ENCODE peak calls at places on chromosomes 3 and 15, in six cellular contexts. I is sigmoid colon, J is kidney epithelial cell, V is fibroblast of mammary gland, B is colonic mucosa, U is transverse colon. L is an unnamed sample.

GRCh38 chr15:31338318-31338878 is 11.8 kb downstream of the KLF13 start:
- DNase-seq in I (peak), B (no peak), U (no peak), J (no peak), V (no peak), L (no peak)

GRCh38 chr3:25429960-25430941 is 2.2 kb downstream of the RARB start:
- DNase-seq in V (no peak), I (no peak), B (no peak), U (no peak), J (no peak), L (no peak)

GRCh38 chr15:71296032-71296686 is 180.9 kb downstream of the THSD4 start:
- DNase-seq in J (peak), I (no peak), U (peak), B (peak), V (peak), L (no peak)

GRCh38 chr15:89332446-89332845 is 2.2 kb downstream of the POLG start:
- DNase-seq in U (no peak), J (no peak), V (peak), B (no peak), I (no peak), L (no peak)

GRCh38 chr3:176430244-176430893 is 766.9 kb downstream of the TBL1XR1 start:
- DNase-seq in I (no peak), B (no peak), V (peak), J (peak), U (no peak), L (peak)

GRCh38 chr3:159137966-159138365 is 336.1 kb downstream of the MFSD1 start:
- DNase-seq in U (no peak), B (no peak), I (no peak), J (no peak), V (no peak), L (peak)

GRCh38 chr15:33201376-33202189 is 7.1 kb upstream of the FMN1 start:
- DNase-seq in B (peak), U (peak), V (peak), J (peak), I (no peak), L (peak)

GRCh38 chr15:34986326-34987181 is 1.5 kb downstream of the ZNF770 start:
- DNase-seq in B (no peak), I (no peak), V (no peak), U (no peak), J (no peak), L (no peak)

GRCh38 chr3:134373278-134373941 is 837 bp downstream of the AMOTL2 start:
- DNase-seq in B (peak), U (peak), I (peak), V (peak), J (peak), L (peak)

GRCh38 chr3:25663324-25664065 is 1.2 kb downstream of the TOP2B start:
- DNase-seq in U (peak), J (no peak), B (peak), V (peak), I (no peak), L (peak)

GRCh38 chr3:101809178-101810022 is 30.4 kb downstream of the NXPE3 start:
- DNase-seq in J (no peak), V (peak), B (peak), I (no peak), U (peak), L (no peak)

GRCh38 chr3:194058189-194058571 is 77.8 kb upstream of the HES1 start:
- DNase-seq in V (peak), I (peak), J (no peak), U (peak), B (peak), L (no peak)

GRCh38 chr15:91950631-91951384 is 97.3 kb downstream of the SLCO3A1 start:
- DNase-seq in I (no peak), U (no peak), B (no peak), V (peak), J (no peak), L (no peak)

GRCh38 chr3:21901504-21901903 is 150.5 kb upstream of the ZNF385D start:
- DNase-seq in J (no peak), I (no peak), V (no peak), B (no peak), U (no peak), L (no peak)

GRCh38 chr15:28112962-28113361 is 13.8 kb upstream of the OCA2 start:
- DNase-seq in I (peak), B (no peak), J (no peak), U (no peak), V (no peak), L (no peak)

GRCh38 chr3:188296761-188297689 is 143.1 kb downstream of the LPP start:
- DNase-seq in B (peak), V (peak), J (peak), I (no peak), U (peak), L (no peak)

GRCh38 chr3:140927279-140927678 is 14.4 kb upstream of the SLC25A36 start:
- DNase-seq in I (no peak), V (no peak), B (no peak), U (no peak), J (no peak), L (no peak)

GRCh38 chr3:95029644-95030043 is 966.8 kb downstream of the NSUN3 start:
- DNase-seq in U (no peak), I (no peak), J (no peak), V (no peak), B (no peak), L (no peak)

GRCh38 chr3:105187340-105187739 is 179.4 kb upstream of the ALCAM start:
- DNase-seq in J (no peak), I (no peak), U (no peak), V (peak), B (no peak), L (no peak)

GRCh38 chr15:42343596-42344232 is 15.6 kb upstream of the CAPN3 start:
- DNase-seq in J (no peak), U (no peak), V (no peak), I (no peak), B (no peak), L (no peak)

GRCh38 chr15:59018833-59019232 is 31.4 kb downstream of the RNF111 start:
- DNase-seq in B (no peak), U (no peak), V (no peak), J (no peak), I (no peak), L (no peak)

GRCh38 chr15:65393557-65393956 is 15.8 kb upstream of the IGDCC3 start:
- DNase-seq in B (no peak), J (no peak), I (no peak), V (no peak), U (no peak), L (no peak)

GRCh38 chr15:99163271-99164062 is 58.6 kb downstream of the SYNM start:
- DNase-seq in I (no peak), J (no peak), B (no peak), U (no peak), V (no peak), L (no peak)

GRCh38 chr3:42486814-42487569 is 15.5 kb upstream of the VIPR1 start:
- DNase-seq in B (no peak), I (no peak), U (no peak), J (no peak), V (no peak), L (no peak)

GRCh38 chr15:32718082-32718821 is 448 bp downstream of the GREM1 start:
- DNase-seq in B (peak), I (no peak), J (no peak), V (peak), U (peak), L (no peak)

GRCh38 chr15:25242957-25243799 is 195.6 kb downstream of the UBE3A start:
- DNase-seq in I (peak), J (no peak), B (no peak), U (no peak), V (no peak), L (no peak)

GRCh38 chr3:185859294-185859972 is 34.6 kb upstream of the IGF2BP2 start:
- DNase-seq in I (no peak), B (no peak), V (no peak), J (no peak), U (no peak), L (no peak)

GRCh38 chr3:28335246-28335645 is 13.3 kb upstream of the ZCWPW2 start:
- DNase-seq in V (no peak), J (no peak), I (no peak), B (no peak), U (no peak), L (no peak)

GRCh38 chr3:28334552-28334951 is 14.0 kb upstream of the ZCWPW2 start:
- DNase-seq in V (peak), I (no peak), U (no peak), J (no peak), B (no peak), L (no peak)
- TF ChIP-seq CTCF in V (peak), I (no peak), U (no peak), J (no peak), B (no peak), L (peak)

GRCh38 chr3:43998841-43999805 is 242.6 kb upstream of the TOPAZ1 start:
- DNase-seq in V (peak), J (no peak), I (no peak), U (no peak), B (no peak), L (no peak)
- H3K4me3 ChIP-seq in V (peak), J (peak), I (peak), U (no peak), B (peak), L (peak)

GRCh38 chr3:53293867-53294266 is 38.0 kb upstream of the TKT start:
- DNase-seq in J (no peak), U (no peak), B (no peak), V (no peak), I (no peak), L (no peak)
- TF ChIP-seq CTCF in J (no peak), U (no peak), B (no peak), V (no peak), I (no peak), L (no peak)

GRCh38 chr3:190862209-190863118 is at the start of gene GMNC:
- DNase-seq in J (peak), B (peak), V (peak), I (peak), U (peak), L (peak)
- H3K4me3 ChIP-seq in J (peak), B (peak), V (peak), I (peak), U (peak), L (peak)

GRCh38 chr3:8423307-8423706 is 78.3 kb upstream of the LMCD1 start:
- DNase-seq in B (no peak), J (no peak), V (no peak), I (no peak), U (no peak), L (no peak)
- TF ChIP-seq CTCF in B (no peak), J (no peak), V (no peak), I (no peak), U (no peak), L (peak)

DNA sequence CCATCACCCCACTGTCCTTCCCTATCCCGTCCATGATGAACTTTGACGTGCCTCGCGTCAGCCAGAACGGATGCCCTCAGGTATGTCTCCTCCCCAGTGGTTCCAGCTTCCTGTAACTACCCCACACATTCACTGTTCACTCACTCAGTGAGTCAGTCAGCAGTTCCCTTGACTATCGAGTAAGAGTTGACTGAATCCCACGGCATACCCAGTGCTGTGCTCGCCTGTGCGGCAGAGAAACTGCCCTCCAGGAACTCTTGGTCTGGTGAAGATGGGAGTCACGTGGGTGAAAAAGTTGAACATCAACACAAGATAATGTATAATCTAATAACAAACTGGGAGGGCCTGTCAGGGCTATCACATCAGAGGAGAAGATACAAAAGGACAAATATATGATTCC is 36.7 kb downstream of the CCDC33 start:
- DNase-seq in B (no peak), J (no peak), I (no peak), V (no peak), U (no peak), L (no peak)
- H3K4me3 ChIP-seq in B (no peak), J (no peak), I (no peak), V (no peak), U (no peak), L (no peak)

DNA sequence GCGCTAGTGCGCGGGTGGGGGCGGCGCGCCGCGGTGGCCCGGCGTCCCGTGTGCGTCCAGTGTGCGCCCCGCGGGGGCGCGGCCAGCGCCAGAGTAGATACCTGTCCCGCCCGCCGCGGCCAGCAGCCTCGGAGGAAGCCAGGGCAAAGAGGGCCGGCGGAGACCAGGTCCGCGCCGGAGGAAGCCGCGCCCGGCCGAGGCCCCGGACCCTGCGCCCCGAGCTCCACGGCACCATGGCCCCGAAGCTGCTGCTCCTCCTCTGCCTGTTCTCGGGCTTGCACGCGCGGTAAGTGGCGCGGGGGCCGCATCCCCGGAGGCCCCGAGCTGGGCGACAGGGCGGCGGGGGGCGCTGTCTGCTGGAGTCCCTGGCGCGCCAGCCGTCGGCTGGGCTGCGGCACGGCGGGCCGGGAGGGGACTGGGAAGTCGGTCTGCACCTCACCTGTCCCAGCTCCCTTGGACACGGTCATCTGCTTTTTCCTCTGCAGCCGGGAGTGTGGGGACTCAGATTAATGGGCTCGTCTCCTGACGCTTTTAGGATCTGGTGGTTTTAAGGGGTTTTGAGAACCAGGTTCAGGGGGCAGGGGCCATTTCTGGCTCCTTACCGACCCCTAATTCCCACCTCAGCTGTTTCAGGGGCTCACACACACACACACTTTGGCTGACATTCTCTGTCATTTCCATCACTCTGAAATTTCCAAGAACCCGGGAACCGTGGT is 480 bp downstream of the GABRG3 start:
- DNase-seq in V (no peak), B (no peak), U (no peak), I (no peak), J (no peak), L (no peak)
- TF ChIP-seq CTCF in V (no peak), B (no peak), U (no peak), I (no peak), J (no peak), L (no peak)